ENCODE peak calls at places on chromosomes 5 and 9, in eight cellular contexts. Q is HFFc6; C is HAP-1; P is HepG2; U is NCI-H1694 treated with DMSO at 0.1 percent for 48 hours; M is NAMALWA; F is left colon; G is activated CD4-positive, alpha-beta T cell treated with anti-CD3 and anti-CD28 coated beads for 48 hours. Y is an unnamed sample.

GRCh38 chr5:42756630-42757601 is at the start of gene CCDC152:
- DNase-seq in G (peak; percentile 74), P (no peak), U (no peak), F (no peak), M (no peak), C (no peak), Q (no peak), Y (no peak)

GRCh38 chr9:135029871-135030710 is 57.4 kb upstream of the OLFM1 start:
- DNase-seq in Q (no peak), F (no peak), C (no peak), P (no peak), G (no peak), U (no peak), M (no peak), Y (no peak)

GRCh38 chr9:95773061-95773433 is 102.4 kb upstream of the ERCC6L2 start:
- DNase-seq in G (no peak), U (no peak), C (no peak), P (no peak), M (no peak), Q (no peak), F (no peak), Y (no peak)

GRCh38 chr5:39197556-39197955 is 21.8 kb downstream of the FYB1 start:
- DNase-seq in P (no peak), U (no peak), F (no peak), C (no peak), G (peak; percentile 76), M (no peak), Q (no peak), Y (no peak)

GRCh38 chr5:92267830-92268229 is 884.7 kb upstream of the ARRDC3 start:
- DNase-seq in Q (no peak), C (no peak), G (no peak), F (no peak), P (no peak), M (no peak), U (no peak), Y (no peak)

GRCh38 chr9:1619915-1620705 is 395.0 kb upstream of the SMARCA2 start:
- DNase-seq in G (no peak), C (peak; percentile 3), M (no peak), P (peak; percentile 2), Q (no peak), F (no peak), U (peak; percentile 20), Y (peak; percentile 22)

GRCh38 chr9:121107041-121107440 is 32.3 kb downstream of the CNTRL start:
- DNase-seq in M (peak; percentile 63), F (no peak), U (no peak), Q (peak; percentile 9), P (peak; percentile 10), G (no peak), C (no peak), Y (peak; percentile 91)

GRCh38 chr9:110329676-110330235 is 7.9 kb downstream of the TXNDC8 start:
- DNase-seq in G (no peak), U (no peak), F (no peak), C (no peak), P (no peak), Q (no peak), M (no peak), Y (peak; percentile 30)

GRCh38 chr9:97904725-97905124 is 17.6 kb downstream of the TRMO start:
- DNase-seq in U (no peak), M (no peak), G (peak; percentile 65), Q (no peak), F (no peak), P (no peak), C (no peak), Y (no peak)

GRCh38 chr5:124963236-124963929 is 216.9 kb upstream of the ZNF608 start:
- DNase-seq in G (no peak), M (no peak), Q (peak; percentile 76), U (no peak), F (no peak), P (peak; percentile 2), C (peak; percentile 64), Y (peak; percentile 64)

GRCh38 chr9:115262477-115262876 is 144.5 kb upstream of the TNC start:
- DNase-seq in P (peak; percentile 3), F (peak; percentile 91), Q (peak; percentile 93), G (no peak), M (peak; percentile 52), C (no peak), U (peak; percentile 88), Y (no peak)

GRCh38 chr5:135025730-135026644 is 8.0 kb downstream of the PITX1 start:
- DNase-seq in M (no peak), P (no peak), F (no peak), U (no peak), C (no peak), G (no peak), Q (no peak), Y (no peak)

Y was measured in Kasumi-1.